ENCODE peak calls at places on chromosomes 3 and 15, in five cellular contexts. K is H7; E is astrocyte of the spinal cord; W is epithelial cell of esophagus; I is stimulated activated CD8-positive, alpha-beta memory T cell treated with anti-CD3 and anti-CD28 coated beads, Interleukin-15, amount 100 ng/mL, for 24 hours. L is an unnamed sample.

GRCh38 chr3:56415672-56416071 is 52.6 kb downstream of the ERC2 start:
- DNase-seq in K (no peak), E (peak), W (peak), I (no peak), L (no peak)

GRCh38 chr3:177770821-177771220 is 573.5 kb upstream of the TBL1XR1 start:
- DNase-seq in K (no peak), E (peak), W (peak), I (no peak), L (no peak)

GRCh38 chr3:189282751-189283150 is 111.0 kb downstream of the TPRG1 start:
- DNase-seq in K (no peak), E (peak), W (peak), I (no peak), L (no peak)

GRCh38 chr3:188432826-188433525 is 279.0 kb downstream of the LPP start:
- DNase-seq in K (no peak), E (peak), W (no peak), I (no peak), L (no peak)

GRCh38 chr15:60093273-60094067 is 89.4 kb downstream of the FOXB1 start:
- DNase-seq in K (no peak), E (no peak), W (peak), I (no peak), L (no peak)

GRCh38 chr3:151863611-151864010 is 9.8 kb upstream of the SUCNR1 start:
- DNase-seq in K (no peak), E (peak), W (no peak), I (no peak), L (no peak)

GRCh38 chr3:10332481-10333358 is 11.8 kb upstream of the SEC13 start:
- DNase-seq in K (no peak), E (no peak), W (no peak), I (no peak), L (no peak)

GRCh38 chr15:71143373-71144310 is 28.4 kb downstream of the THSD4 start:
- DNase-seq in K (no peak), E (no peak), W (no peak), I (no peak), L (no peak)

GRCh38 chr3:173553635-173554280 is 156.2 kb downstream of the NLGN1 start:
- DNase-seq in K (peak), E (peak), W (peak), I (no peak), L (peak)

GRCh38 chr15:31437686-31438085 is 111.1 kb downstream of the KLF13 start:
- DNase-seq in K (no peak), E (no peak), W (no peak), I (no peak), L (no peak)

GRCh38 chr3:147200545-147200944 is 205.8 kb downstream of the ZIC4 start:
- DNase-seq in K (no peak), E (peak), W (no peak), I (no peak), L (no peak)

GRCh38 chr3:105399611-105400010 is 32.9 kb downstream of the ALCAM start:
- DNase-seq in K (no peak), E (peak), W (no peak), I (no peak), L (no peak)

GRCh38 chr15:73338058-73338457 is 30.7 kb downstream of the HCN4 start:
- DNase-seq in K (no peak), E (no peak), W (no peak), I (no peak), L (no peak)

L was measured in endodermal cell.